ENCODE peak calls at places on chromosomes 12 and 14, in ten cellular contexts. One of them, this sample, is unnamed.

GRCh38 chr12:89072303-89073026 is 279.8 kb downstream of the DUSP6 start:
- DNase-seq in A549: no peak
- DNase-seq in lung: no peak
- DNase-seq in Peyer's patch: no peak
- DNase-seq in CD4-positive, alpha-beta T cell: no peak
- DNase-seq in breast epithelium: no peak
- DNase-seq in CD4-positive, CD25-positive, alpha-beta regulatory T cell: no peak
- DNase-seq in CD8-positive, alpha-beta memory T cell: no peak
- DNase-seq in Caco-2: no peak
- DNase-seq in spleen: no peak
- DNase-seq in this sample: no peak

GRCh38 chr12:89451876-89452275 is 72.7 kb downstream of the GALNT4 start:
- DNase-seq in A549: no peak
- DNase-seq in lung: no peak
- DNase-seq in Peyer's patch: no peak
- DNase-seq in CD4-positive, alpha-beta T cell: no peak
- DNase-seq in breast epithelium: no peak
- DNase-seq in CD4-positive, CD25-positive, alpha-beta regulatory T cell: no peak
- DNase-seq in CD8-positive, alpha-beta memory T cell: no peak
- DNase-seq in Caco-2: no peak
- DNase-seq in spleen: no peak
- DNase-seq in this sample: no peak

GRCh38 chr12:88237954-88238353 is 95.8 kb downstream of the TMTC3 start:
- DNase-seq in A549: no peak
- DNase-seq in lung: no peak
- DNase-seq in Peyer's patch: no peak
- DNase-seq in CD4-positive, alpha-beta T cell: no peak
- DNase-seq in breast epithelium: no peak
- DNase-seq in CD4-positive, CD25-positive, alpha-beta regulatory T cell: no peak
- DNase-seq in CD8-positive, alpha-beta memory T cell: no peak
- DNase-seq in Caco-2: no peak
- DNase-seq in spleen: no peak
- DNase-seq in this sample: no peak

GRCh38 chr12:50765325-50765911 is 1.5 kb downstream of the ATF1 start:
- DNase-seq in A549: peak; percentile 85
- DNase-seq in lung: no peak
- DNase-seq in Peyer's patch: peak; percentile 68
- DNase-seq in CD4-positive, alpha-beta T cell: peak; percentile 26
- DNase-seq in breast epithelium: no peak
- DNase-seq in CD4-positive, CD25-positive, alpha-beta regulatory T cell: peak; percentile 73
- DNase-seq in CD8-positive, alpha-beta memory T cell: peak; percentile 26
- DNase-seq in Caco-2: peak; percentile 55
- DNase-seq in spleen: no peak
- DNase-seq in this sample: peak; percentile 17

GRCh38 chr12:57621497-57622292 is 10.5 kb downstream of the ARHGEF25 start:
- DNase-seq in A549: peak; percentile 88
- DNase-seq in lung: peak; percentile 47
- DNase-seq in Peyer's patch: peak; percentile 55
- DNase-seq in CD4-positive, alpha-beta T cell: peak; percentile 47
- DNase-seq in breast epithelium: no peak
- DNase-seq in CD4-positive, CD25-positive, alpha-beta regulatory T cell: peak; percentile 51
- DNase-seq in CD8-positive, alpha-beta memory T cell: peak; percentile 50
- DNase-seq in Caco-2: peak; percentile 81
- DNase-seq in spleen: peak; percentile 88
- DNase-seq in this sample: peak; percentile 39

GRCh38 chr14:93073833-93074769 is 41.6 kb downstream of the ITPK1 start:
- DNase-seq in A549: no peak
- DNase-seq in lung: peak; percentile 54
- DNase-seq in Peyer's patch: peak; percentile 62
- DNase-seq in CD4-positive, alpha-beta T cell: no peak
- DNase-seq in breast epithelium: no peak
- DNase-seq in CD4-positive, CD25-positive, alpha-beta regulatory T cell: no peak
- DNase-seq in CD8-positive, alpha-beta memory T cell: no peak
- DNase-seq in Caco-2: no peak
- DNase-seq in spleen: peak; percentile 87
- DNase-seq in this sample: no peak

GRCh38 chr14:94278732-94279131 is 14.3 kb downstream of the SERPINA10 start:
- DNase-seq in A549: no peak
- DNase-seq in lung: no peak
- DNase-seq in Peyer's patch: no peak
- DNase-seq in CD4-positive, alpha-beta T cell: no peak
- DNase-seq in breast epithelium: no peak
- DNase-seq in CD4-positive, CD25-positive, alpha-beta regulatory T cell: no peak
- DNase-seq in CD8-positive, alpha-beta memory T cell: no peak
- DNase-seq in Caco-2: no peak
- DNase-seq in spleen: no peak
- DNase-seq in this sample: no peak

GRCh38 chr14:52400846-52401245 is 86.7 kb downstream of the PTGER2 start:
- DNase-seq in A549: no peak
- DNase-seq in lung: no peak
- DNase-seq in Peyer's patch: no peak
- DNase-seq in CD4-positive, alpha-beta T cell: no peak
- DNase-seq in breast epithelium: no peak
- DNase-seq in CD4-positive, CD25-positive, alpha-beta regulatory T cell: peak; percentile 55
- DNase-seq in CD8-positive, alpha-beta memory T cell: no peak
- DNase-seq in Caco-2: no peak
- DNase-seq in spleen: no peak
- DNase-seq in this sample: no peak

GRCh38 chr14:104116544-104117340 is 21.6 kb upstream of the KIF26A start:
- DNase-seq in A549: no peak
- DNase-seq in lung: peak; percentile 63
- DNase-seq in Peyer's patch: no peak
- DNase-seq in CD4-positive, alpha-beta T cell: no peak
- DNase-seq in breast epithelium: peak; percentile 74
- DNase-seq in CD4-positive, CD25-positive, alpha-beta regulatory T cell: no peak
- DNase-seq in CD8-positive, alpha-beta memory T cell: no peak
- DNase-seq in Caco-2: peak; percentile 87
- DNase-seq in spleen: peak; percentile 54
- DNase-seq in this sample: peak; percentile 4

GRCh38 chr14:100882991-100883788 is 20.3 kb downstream of the RTL1 start:
- DNase-seq in A549: no peak
- DNase-seq in lung: no peak
- DNase-seq in Peyer's patch: no peak
- DNase-seq in CD4-positive, alpha-beta T cell: no peak
- DNase-seq in breast epithelium: no peak
- DNase-seq in CD4-positive, CD25-positive, alpha-beta regulatory T cell: no peak
- DNase-seq in CD8-positive, alpha-beta memory T cell: no peak
- DNase-seq in Caco-2: no peak
- DNase-seq in spleen: peak; percentile 67
- DNase-seq in this sample: no peak

GRCh38 chr14:101018561-101019290 is 115.2 kb upstream of the RTL1 start:
- DNase-seq in A549: no peak
- DNase-seq in lung: peak; percentile 20
- DNase-seq in Peyer's patch: no peak
- DNase-seq in CD4-positive, alpha-beta T cell: no peak
- DNase-seq in breast epithelium: peak; percentile 42
- DNase-seq in CD4-positive, CD25-positive, alpha-beta regulatory T cell: no peak
- DNase-seq in CD8-positive, alpha-beta memory T cell: no peak
- DNase-seq in Caco-2: no peak
- DNase-seq in spleen: peak; percentile 53
- DNase-seq in this sample: no peak

GRCh38 chr14:51328089-51328941 is 88.3 kb downstream of the TMX1 start:
- DNase-seq in A549: no peak
- DNase-seq in lung: no peak
- DNase-seq in Peyer's patch: no peak
- DNase-seq in CD4-positive, alpha-beta T cell: no peak
- DNase-seq in breast epithelium: no peak
- DNase-seq in CD4-positive, CD25-positive, alpha-beta regulatory T cell: no peak
- DNase-seq in CD8-positive, alpha-beta memory T cell: no peak
- DNase-seq in Caco-2: no peak
- DNase-seq in spleen: no peak
- DNase-seq in this sample: no peak

GRCh38 chr12:33734871-33735270 is 287.4 kb upstream of the ALG10 start:
- DNase-seq in A549: no peak
- DNase-seq in lung: no peak
- DNase-seq in Peyer's patch: no peak
- DNase-seq in CD4-positive, alpha-beta T cell: no peak
- DNase-seq in breast epithelium: no peak
- DNase-seq in CD4-positive, CD25-positive, alpha-beta regulatory T cell: no peak
- DNase-seq in CD8-positive, alpha-beta memory T cell: no peak
- DNase-seq in Caco-2: no peak
- DNase-seq in spleen: no peak
- DNase-seq in this sample: no peak

GRCh38 chr14:105919458-105920150 is 393.2 kb downstream of the TMEM121 start:
- DNase-seq in A549: no peak
- DNase-seq in lung: no peak
- DNase-seq in Peyer's patch: no peak
- DNase-seq in CD4-positive, alpha-beta T cell: no peak
- DNase-seq in breast epithelium: peak; percentile 41
- DNase-seq in CD4-positive, CD25-positive, alpha-beta regulatory T cell: no peak
- DNase-seq in CD8-positive, alpha-beta memory T cell: no peak
- DNase-seq in Caco-2: no peak
- DNase-seq in spleen: peak; percentile 43
- DNase-seq in this sample: no peak
- H3K9me3 ChIP-seq in A549: no peaks in the 10 kb centered on the region
- H3K9me3 ChIP-seq in lung: no peaks in the 10 kb centered on the region
- H3K9me3 ChIP-seq in Peyer's patch: no peaks in the 10 kb centered on the region
- H3K9me3 ChIP-seq in CD4-positive, alpha-beta T cell: no peaks in the 10 kb centered on the region
- H3K9me3 ChIP-seq in breast epithelium: peaks cover 21% of the 10 kb centered on the region
- H3K9me3 ChIP-seq in CD4-positive, CD25-positive, alpha-beta regulatory T cell: no peaks in the 10 kb centered on the region
- H3K9me3 ChIP-seq in CD8-positive, alpha-beta memory T cell: no peaks in the 10 kb centered on the region
- H3K9me3 ChIP-seq in Caco-2: no peaks in the 10 kb centered on the region
- H3K9me3 ChIP-seq in spleen: peaks cover 9% of the 10 kb centered on the region
- H3K9me3 ChIP-seq in this sample: no peaks in the 10 kb centered on the region

GRCh38 chr14:70339039-70339438 is 20.4 kb downstream of the COX16 start:
- DNase-seq in A549: no peak
- DNase-seq in lung: no peak
- DNase-seq in Peyer's patch: no peak
- DNase-seq in CD4-positive, alpha-beta T cell: no peak
- DNase-seq in breast epithelium: no peak
- DNase-seq in CD4-positive, CD25-positive, alpha-beta regulatory T cell: no peak
- DNase-seq in CD8-positive, alpha-beta memory T cell: no peak
- DNase-seq in Caco-2: no peak
- DNase-seq in spleen: no peak
- DNase-seq in this sample: no peak
- H3K9me3 ChIP-seq in A549: peaks cover 11% of the 10 kb centered on the region
- H3K9me3 ChIP-seq in lung: no peaks in the 10 kb centered on the region
- H3K9me3 ChIP-seq in Peyer's patch: no peaks in the 10 kb centered on the region
- H3K9me3 ChIP-seq in CD4-positive, alpha-beta T cell: peaks cover 20% of the 10 kb centered on the region
- H3K9me3 ChIP-seq in breast epithelium: peaks cover 5% of the 10 kb centered on the region
- H3K9me3 ChIP-seq in CD4-positive, CD25-positive, alpha-beta regulatory T cell: peaks cover 34% of the 10 kb centered on the region
- H3K9me3 ChIP-seq in CD8-positive, alpha-beta memory T cell: peaks cover 4% of the 10 kb centered on the region
- H3K9me3 ChIP-seq in Caco-2: peaks cover 14% of the 10 kb centered on the region
- H3K9me3 ChIP-seq in spleen: peaks cover 62% of the 10 kb centered on the region
- H3K9me3 ChIP-seq in this sample: peaks cover 4% of the 10 kb centered on the region

DNA sequence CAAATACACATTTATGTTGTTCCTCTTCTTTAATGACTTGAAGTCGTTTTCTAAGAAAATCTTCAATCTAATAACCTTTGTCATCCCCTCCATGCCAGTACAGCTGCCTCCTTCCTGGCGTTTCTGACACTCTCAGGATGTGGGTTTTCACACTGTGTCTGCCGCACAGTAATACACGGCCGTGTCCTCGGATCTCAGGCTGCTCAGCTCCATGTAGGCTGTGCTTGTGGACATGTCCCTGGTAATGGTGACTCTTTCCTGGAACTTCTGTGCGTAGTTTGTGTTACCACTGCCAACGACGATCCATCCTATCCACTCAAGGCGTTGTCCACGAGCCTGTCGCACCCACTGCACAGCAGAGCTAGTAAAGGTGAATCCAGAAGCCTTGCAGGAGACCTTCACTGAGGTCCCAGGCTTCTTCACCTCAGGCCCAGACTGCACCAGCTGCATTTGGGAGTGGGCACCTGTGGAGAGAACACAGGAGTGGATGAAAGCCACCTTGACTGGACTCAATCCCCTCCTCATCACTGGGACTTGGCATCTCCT is 1095.9 kb downstream of the TMEM121 start:
- DNase-seq in A549: no peak
- DNase-seq in lung: no peak
- DNase-seq in Peyer's patch: no peak
- DNase-seq in CD4-positive, alpha-beta T cell: peak; percentile 6
- DNase-seq in breast epithelium: no peak
- DNase-seq in CD4-positive, CD25-positive, alpha-beta regulatory T cell: no peak
- DNase-seq in CD8-positive, alpha-beta memory T cell: peak; percentile 27
- DNase-seq in Caco-2: no peak
- DNase-seq in spleen: no peak
- DNase-seq in this sample: no peak
- H3K9me3 ChIP-seq in A549: no peaks in the 10 kb centered on the region
- H3K9me3 ChIP-seq in lung: no peaks in the 10 kb centered on the region
- H3K9me3 ChIP-seq in Peyer's patch: no peaks in the 10 kb centered on the region
- H3K9me3 ChIP-seq in CD4-positive, alpha-beta T cell: no peaks in the 10 kb centered on the region
- H3K9me3 ChIP-seq in breast epithelium: no peaks in the 10 kb centered on the region
- H3K9me3 ChIP-seq in CD4-positive, CD25-positive, alpha-beta regulatory T cell: no peaks in the 10 kb centered on the region
- H3K9me3 ChIP-seq in CD8-positive, alpha-beta memory T cell: no peaks in the 10 kb centered on the region
- H3K9me3 ChIP-seq in Caco-2: no peaks in the 10 kb centered on the region
- H3K9me3 ChIP-seq in spleen: no peaks in the 10 kb centered on the region
- H3K9me3 ChIP-seq in this sample: no peaks in the 10 kb centered on the region

DNA sequence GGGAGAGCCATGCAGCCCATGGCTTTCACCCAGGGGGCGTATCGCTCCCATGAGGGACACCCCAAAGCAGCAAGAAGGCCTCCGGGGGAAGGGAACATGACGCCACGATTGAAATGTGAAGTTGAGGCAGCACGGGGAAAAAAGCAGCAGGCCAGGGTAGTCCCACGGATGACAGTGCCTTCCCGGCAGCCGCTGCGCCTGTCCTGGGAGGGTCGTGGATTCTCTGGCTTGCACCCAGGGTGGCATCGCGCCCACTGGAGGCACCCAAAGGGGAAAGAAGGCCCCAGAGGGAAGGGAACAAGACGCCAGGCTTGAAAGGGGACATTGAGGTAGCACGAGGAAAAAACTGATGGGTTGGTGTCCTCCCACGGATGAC is 161.6 kb upstream of the ALG10B start:
- DNase-seq in A549: no peak
- DNase-seq in lung: no peak
- DNase-seq in Peyer's patch: no peak
- DNase-seq in CD4-positive, alpha-beta T cell: no peak
- DNase-seq in breast epithelium: no peak
- DNase-seq in CD4-positive, CD25-positive, alpha-beta regulatory T cell: no peak
- DNase-seq in CD8-positive, alpha-beta memory T cell: no peak
- DNase-seq in Caco-2: no peak
- DNase-seq in spleen: no peak
- DNase-seq in this sample: no peak
- H3K9me3 ChIP-seq in A549: peaks cover 1% of the 10 kb centered on the region
- H3K9me3 ChIP-seq in lung: no peaks in the 10 kb centered on the region
- H3K9me3 ChIP-seq in Peyer's patch: no peaks in the 10 kb centered on the region
- H3K9me3 ChIP-seq in CD4-positive, alpha-beta T cell: no peaks in the 10 kb centered on the region
- H3K9me3 ChIP-seq in breast epithelium: peaks cover 5% of the 10 kb centered on the region
- H3K9me3 ChIP-seq in CD4-positive, CD25-positive, alpha-beta regulatory T cell: peaks cover 17% of the 10 kb centered on the region
- H3K9me3 ChIP-seq in CD8-positive, alpha-beta memory T cell: no peaks in the 10 kb centered on the region
- H3K9me3 ChIP-seq in Caco-2: peaks cover 3% of the 10 kb centered on the region
- H3K9me3 ChIP-seq in spleen: no peaks in the 10 kb centered on the region
- H3K9me3 ChIP-seq in this sample: no peaks in the 10 kb centered on the region

GRCh38 chr12:93877446-93877845 is 200.3 kb downstream of the CRADD start:
- DNase-seq in A549: no peak
- DNase-seq in lung: peak; percentile 26
- DNase-seq in Peyer's patch: no peak
- DNase-seq in CD4-positive, alpha-beta T cell: no peak
- DNase-seq in breast epithelium: no peak
- DNase-seq in CD4-positive, CD25-positive, alpha-beta regulatory T cell: no peak
- DNase-seq in CD8-positive, alpha-beta memory T cell: no peak
- DNase-seq in Caco-2: no peak
- DNase-seq in spleen: no peak
- DNase-seq in this sample: no peak
- H3K9me3 ChIP-seq in A549: peaks cover 29% of the 10 kb centered on the region
- H3K9me3 ChIP-seq in lung: no peaks in the 10 kb centered on the region
- H3K9me3 ChIP-seq in Peyer's patch: no peaks in the 10 kb centered on the region
- H3K9me3 ChIP-seq in CD4-positive, alpha-beta T cell: peaks cover 45% of the 10 kb centered on the region
- H3K9me3 ChIP-seq in breast epithelium: no peaks in the 10 kb centered on the region
- H3K9me3 ChIP-seq in CD4-positive, CD25-positive, alpha-beta regulatory T cell: peaks cover 26% of the 10 kb centered on the region
- H3K9me3 ChIP-seq in CD8-positive, alpha-beta memory T cell: peaks cover 8% of the 10 kb centered on the region
- H3K9me3 ChIP-seq in Caco-2: peaks cover 14% of the 10 kb centered on the region
- H3K9me3 ChIP-seq in spleen: peaks cover 52% of the 10 kb centered on the region
- H3K9me3 ChIP-seq in this sample: no peaks in the 10 kb centered on the region

This sample was measured in T-helper 17 cell.